ENCODE peak calls at places on chromosomes 12 and 14, in seven cellular contexts. X is glutamatergic neuron; T is stimulated activated CD8-positive, alpha-beta memory T cell treated with anti-CD3 and anti-CD28 coated beads, Interleukin-7, amount 100 ng/mL, for 4 hours; Q is HuH-7.5; G is cortex of kidney; R is myocyte; F is anterior cingulate cortex. I is an unnamed sample.

GRCh38 chr14:88611878-88612277 is 49.0 kb downstream of the ZC3H14 start:
- DNase-seq in X (no peak), T (no peak), Q (no peak), G (no peak), R (no peak), F (no peak), I (no peak)

GRCh38 chr12:132385375-132385774 is 56.0 kb upstream of the GALNT9 start:
- DNase-seq in X (no peak), T (no peak), Q (no peak), G (no peak), R (no peak), F (no peak), I (no peak)

GRCh38 chr14:45258073-45258472 is 5.1 kb upstream of the MIS18BP1 start:
- DNase-seq in X (no peak), T (no peak), Q (no peak), G (no peak), R (no peak), F (no peak), I (no peak)

GRCh38 chr12:56991319-56991906 is 14.9 kb downstream of the ZBTB39 start:
- DNase-seq in X (no peak), T (no peak), Q (no peak), G (no peak), R (no peak), F (no peak), I (peak; percentile 40)

GRCh38 chr12:53575502-53576264 is 50.5 kb downstream of the ATF7 start:
- DNase-seq in X (no peak), T (no peak), Q (no peak), G (no peak), R (no peak), F (no peak), I (no peak)

GRCh38 chr14:74593241-74593985 is 18.6 kb downstream of the LTBP2 start:
- DNase-seq in X (no peak), T (no peak), Q (peak; percentile 26), G (no peak), R (no peak), F (no peak), I (no peak)

GRCh38 chr12:49089831-49090773 is 4.5 kb downstream of the DHH start:
- DNase-seq in X (peak; percentile 61), T (no peak), Q (no peak), G (no peak), R (peak; percentile 53), F (no peak), I (peak; percentile 24)

GRCh38 chr12:54959291-54960018 is 25.1 kb downstream of the TESPA1 start:
- DNase-seq in X (no peak), T (no peak), Q (no peak), G (no peak), R (no peak), F (no peak), I (no peak)

GRCh38 chr14:60210703-60211102 is 38.3 kb upstream of the PPM1A start:
- DNase-seq in X (no peak), T (no peak), Q (no peak), G (no peak), R (no peak), F (no peak), I (no peak)

GRCh38 chr14:23284654-23285529 is 1.0 kb downstream of the HOMEZ start:
- DNase-seq in X (no peak), T (no peak), Q (no peak), G (no peak), R (peak; percentile 16), F (no peak), I (no peak)

GRCh38 chr14:99879401-99880295 is 86.4 kb downstream of the EML1 start:
- DNase-seq in X (no peak), T (no peak), Q (no peak), G (no peak), R (peak; percentile 34), F (no peak), I (no peak)

GRCh38 chr14:65478596-65478995 is 66.1 kb downstream of the FUT8 start:
- DNase-seq in X (no peak), T (no peak), Q (no peak), G (no peak), R (peak; percentile 22), F (no peak), I (no peak)

GRCh38 chr14:88005978-88006851 is 1.3 kb downstream of the GPR65 start:
- DNase-seq in X (no peak), T (peak; percentile 63), Q (no peak), G (no peak), R (no peak), F (no peak), I (no peak)

GRCh38 chr12:13941258-13942249 is 39.8 kb downstream of the GRIN2B start:
- DNase-seq in X (peak; percentile 50), T (no peak), Q (peak; percentile 38), G (no peak), R (peak; percentile 42), F (no peak), I (peak; percentile 71)

GRCh38 chr12:34393821-34394150 is 371.5 kb downstream of the ALG10 start:
- DNase-seq in X (peak; percentile 1), T (no peak), Q (no peak), G (no peak), R (no peak), F (no peak), I (no peak)

GRCh38 chr12:337039-337438 is 52.1 kb downstream of the KDM5A start:
- DNase-seq in X (no peak), T (no peak), Q (no peak), G (no peak), R (no peak), F (no peak), I (no peak)

GRCh38 chr12:122874081-122874480 is 21.8 kb downstream of the VPS37B start:
- DNase-seq in X (peak; percentile 22), T (no peak), Q (no peak), G (no peak), R (no peak), F (no peak), I (no peak)

GRCh38 chr12:122862110-122862634 is 26.9 kb downstream of the HIP1R start:
- DNase-seq in X (peak; percentile 12), T (no peak), Q (no peak), G (no peak), R (no peak), F (no peak), I (peak; percentile 13)

GRCh38 chr12:58450868-58451482 is 469.3 kb downstream of the LRIG3 start:
- DNase-seq in X (no peak), T (no peak), Q (no peak), G (no peak), R (no peak), F (no peak), I (no peak)

GRCh38 chr12:132472386-132472785 is 17.6 kb upstream of the FBRSL1 start:
- DNase-seq in X (no peak), T (no peak), Q (no peak), G (no peak), R (no peak), F (no peak), I (no peak)

GRCh38 chr12:64618953-64619590 is 8.8 kb downstream of the RASSF3 start:
- DNase-seq in X (no peak), T (no peak), Q (no peak), G (no peak), R (peak; percentile 47), F (no peak), I (no peak)

GRCh38 chr12:58920956-58921861 is 905 bp upstream of the LRIG3 start:
- DNase-seq in X (no peak), T (no peak), Q (peak; percentile 71), G (no peak), R (no peak), F (no peak), I (no peak)

GRCh38 chr14:105192866-105193731 is 12.0 kb upstream of the NUDT14 start:
- DNase-seq in X (no peak), T (no peak), Q (no peak), G (no peak), R (no peak), F (no peak), I (no peak)

GRCh38 chr12:24600996-24601395 is 347.9 kb downstream of the BCAT1 start:
- DNase-seq in X (no peak), T (no peak), Q (no peak), G (no peak), R (peak; percentile 24), F (no peak), I (no peak)

GRCh38 chr14:45070215-45070614 is 13.7 kb upstream of the PRPF39 start:
- DNase-seq in X (no peak), T (no peak), Q (no peak), G (no peak), R (peak; percentile 70), F (no peak), I (no peak)

GRCh38 chr14:63435838-63436237 is 107.3 kb downstream of the PPP2R5E start:
- DNase-seq in X (no peak), T (no peak), Q (no peak), G (no peak), R (peak; percentile 48), F (no peak), I (no peak)

GRCh38 chr14:29348504-29348903 is 579.1 kb downstream of the PRKD1 start:
- DNase-seq in X (no peak), T (no peak), Q (no peak), G (no peak), R (no peak), F (no peak), I (no peak)

GRCh38 chr14:75876526-75876925 is 105.3 kb downstream of the TGFB3 start:
- DNase-seq in X (no peak), T (no peak), Q (no peak), G (no peak), R (no peak), F (no peak), I (no peak)

GRCh38 chr14:68112456-68112855 is 292.9 kb downstream of the RAD51B start:
- DNase-seq in X (no peak), T (no peak), Q (no peak), G (no peak), R (no peak), F (no peak), I (no peak)

GRCh38 chr12:106976013-106976658 is 10.8 kb downstream of the MTERF2 start:
- DNase-seq in X (no peak), T (no peak), Q (no peak), G (no peak), R (peak; percentile 68), F (no peak), I (no peak)

GRCh38 chr12:12428047-12428446 is 71.2 kb downstream of the BORCS5 start:
- DNase-seq in X (no peak), T (no peak), Q (no peak), G (no peak), R (no peak), F (no peak), I (no peak)